ENCODE peak calls at places on chromosomes 5 and 9, in eight cellular contexts. J is CD4-positive, CD25-positive, alpha-beta regulatory T cell; X is transverse colon; U is tibial artery; Z is colonic mucosa; I is hepatocyte; O is pancreas; P is stomach. D is an unnamed sample. For H3K4me1, the result is how much of the 10 kb centered on the place peaks cover.

GRCh38 chr5:88787856-88788255 is 95.1 kb downstream of the MEF2C start:
- DNase-seq in J (no peak), X (no peak), U (no peak), Z (no peak), I (no peak), O (no peak), P (no peak), D (no peak)

GRCh38 chr9:108562176-108562575 is 293.6 kb downstream of the ACTL7B start:
- DNase-seq in J (no peak), X (no peak), U (no peak), Z (no peak), I (no peak), O (no peak), P (no peak), D (no peak)

GRCh38 chr5:150148408-150148927 is 7.2 kb downstream of the PDGFRB start:
- DNase-seq in J (no peak), X (no peak), U (peak), Z (no peak), I (no peak), O (no peak), P (no peak), D (no peak)

GRCh38 chr5:81760521-81760920 is 9.6 kb upstream of the SSBP2 start:
- DNase-seq in J (no peak), X (no peak), U (no peak), Z (no peak), I (no peak), O (no peak), P (no peak), D (no peak)

GRCh38 chr9:107337676-107338590 is 54.9 kb downstream of the RAD23B start:
- DNase-seq in J (no peak), X (no peak), U (no peak), Z (no peak), I (no peak), O (no peak), P (no peak), D (peak)

GRCh38 chr5:173237821-173238220 is 2.8 kb upstream of the NKX2-5 start:
- DNase-seq in J (no peak), X (no peak), U (no peak), Z (no peak), I (no peak), O (no peak), P (no peak), D (no peak)

GRCh38 chr9:36976371-36977030 is 57.6 kb downstream of the PAX5 start:
- DNase-seq in J (no peak), X (no peak), U (no peak), Z (no peak), I (no peak), O (no peak), P (no peak), D (no peak)

GRCh38 chr5:156871212-156871611 is 21.1 kb downstream of the PPP1R2B start:
- DNase-seq in J (no peak), X (no peak), U (no peak), Z (no peak), I (no peak), O (no peak), P (no peak), D (no peak)

GRCh38 chr5:128579111-128579510 is 41.1 kb upstream of the FBN2 start:
- DNase-seq in J (no peak), X (no peak), U (no peak), Z (no peak), I (no peak), O (no peak), P (no peak), D (no peak)

GRCh38 chr9:19513671-19514275 is 105.0 kb downstream of the ACER2 start:
- DNase-seq in J (no peak), X (no peak), U (no peak), Z (no peak), I (no peak), O (no peak), P (no peak), D (no peak)

GRCh38 chr9:134442486-134443168 is 116.4 kb downstream of the RXRA start:
- DNase-seq in J (no peak), X (no peak), U (no peak), Z (no peak), I (no peak), O (peak), P (no peak), D (no peak)
- H3K4me1 ChIP-seq in J (under half), X (under half), U (under half), Z (under half), I (under half), O (under half), P (under half), D (under half)

GRCh38 chr9:91899611-91900010 is 50.4 kb downstream of the ROR2 start:
- DNase-seq in J (no peak), X (no peak), U (no peak), Z (no peak), I (no peak), O (no peak), P (no peak), D (no peak)
- H3K4me1 ChIP-seq in J (under half), X (half or more), U (under half), Z (under half), I (half or more), O (half or more), P (half or more), D (half or more)

DNA sequence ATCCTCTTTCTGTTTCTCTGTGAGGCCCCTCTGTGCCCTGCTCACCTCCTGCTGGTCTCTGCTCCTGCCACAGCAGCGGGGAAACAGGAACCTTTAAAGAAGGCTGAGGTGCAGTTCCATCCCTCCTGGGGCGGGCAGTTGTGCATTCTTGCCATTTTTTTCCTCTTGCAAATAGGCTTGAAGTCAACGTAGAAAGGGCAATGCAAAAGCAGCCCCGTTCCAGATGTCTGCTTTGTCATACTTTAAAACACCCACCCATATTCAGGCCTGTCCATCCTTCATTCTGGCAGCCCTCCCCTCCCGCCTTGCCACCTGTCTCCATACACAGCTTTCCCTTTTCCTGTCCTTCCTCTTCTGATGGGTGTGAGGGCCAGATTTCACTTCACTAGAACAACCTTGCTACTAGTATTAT is 65.4 kb upstream of the KLF9 start:
- DNase-seq in J (no peak), X (peak), U (peak), Z (peak), I (peak), O (peak), P (peak), D (no peak)
- H3K4me1 ChIP-seq in J (under half), X (half or more), U (half or more), Z (under half), I (under half), O (half or more), P (half or more), D (under half)

DNA sequence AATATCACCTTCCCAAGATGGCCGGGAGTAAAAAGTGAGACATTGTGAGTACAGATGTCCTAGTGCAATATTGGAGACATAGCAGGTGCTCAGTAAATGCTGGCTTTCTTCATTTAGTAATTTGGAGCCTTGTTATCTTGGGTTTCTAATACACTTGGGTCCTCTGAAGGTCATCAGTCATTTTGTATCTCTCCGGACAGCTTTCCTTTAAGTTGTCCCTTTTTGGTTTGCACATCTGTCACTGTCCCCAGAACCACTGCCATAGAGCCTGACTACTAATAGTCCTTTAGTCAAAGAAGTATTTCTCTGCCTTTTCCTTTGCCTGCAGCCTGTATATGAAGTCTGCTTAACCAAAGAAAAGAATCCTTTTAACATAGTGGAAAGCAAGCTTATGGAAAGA is 7.8 kb upstream of the ANGPTL2 start:
- DNase-seq in J (no peak), X (no peak), U (no peak), Z (no peak), I (no peak), O (no peak), P (no peak), D (no peak)
- H3K4me1 ChIP-seq in J (under half), X (under half), U (under half), Z (under half), I (half or more), O (under half), P (half or more), D (under half)

GRCh38 chr9:134272302-134273023 is 53.8 kb upstream of the RXRA start:
- DNase-seq in J (no peak), X (no peak), U (no peak), Z (no peak), I (no peak), O (no peak), P (no peak), D (no peak)
- H3K4me1 ChIP-seq in J (under half), X (under half), U (under half), Z (under half), I (under half), O (under half), P (under half), D (under half)

DNA sequence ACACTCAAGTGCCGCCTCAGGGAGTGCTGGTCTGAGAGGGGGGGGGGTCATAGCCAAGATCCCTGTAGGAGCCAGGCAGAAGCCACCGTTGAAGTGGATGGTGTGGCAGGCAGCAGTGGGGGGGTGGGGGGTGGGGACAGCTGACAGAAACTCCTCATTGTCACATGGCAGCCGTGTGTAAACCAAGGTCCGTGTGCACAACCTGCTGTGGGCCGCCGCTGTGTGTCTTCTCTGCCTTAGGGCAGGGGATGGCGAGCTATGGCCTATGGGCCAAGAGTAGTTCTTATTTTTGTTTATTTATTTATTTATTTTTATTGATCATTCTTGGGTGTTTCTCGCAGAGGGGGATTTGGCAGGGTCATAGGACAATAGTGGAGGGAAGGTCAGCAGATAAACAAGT is 13.4 kb downstream of the SQSTM1 start:
- DNase-seq in J (no peak), X (no peak), U (no peak), Z (no peak), I (no peak), O (no peak), P (no peak), D (no peak)
- H3K4me1 ChIP-seq in J (under half), X (under half), U (under half), Z (under half), I (under half), O (under half), P (under half), D (under half)

GRCh38 chr9:651372-651771 is 190.1 kb upstream of the DMRT1 start:
- DNase-seq in J (no peak), X (no peak), U (no peak), Z (no peak), I (no peak), O (no peak), P (no peak), D (no peak)
- H3K4me1 ChIP-seq in J (under half), X (under half), U (under half), Z (under half), I (under half), O (under half), P (under half), D (under half)

DNA sequence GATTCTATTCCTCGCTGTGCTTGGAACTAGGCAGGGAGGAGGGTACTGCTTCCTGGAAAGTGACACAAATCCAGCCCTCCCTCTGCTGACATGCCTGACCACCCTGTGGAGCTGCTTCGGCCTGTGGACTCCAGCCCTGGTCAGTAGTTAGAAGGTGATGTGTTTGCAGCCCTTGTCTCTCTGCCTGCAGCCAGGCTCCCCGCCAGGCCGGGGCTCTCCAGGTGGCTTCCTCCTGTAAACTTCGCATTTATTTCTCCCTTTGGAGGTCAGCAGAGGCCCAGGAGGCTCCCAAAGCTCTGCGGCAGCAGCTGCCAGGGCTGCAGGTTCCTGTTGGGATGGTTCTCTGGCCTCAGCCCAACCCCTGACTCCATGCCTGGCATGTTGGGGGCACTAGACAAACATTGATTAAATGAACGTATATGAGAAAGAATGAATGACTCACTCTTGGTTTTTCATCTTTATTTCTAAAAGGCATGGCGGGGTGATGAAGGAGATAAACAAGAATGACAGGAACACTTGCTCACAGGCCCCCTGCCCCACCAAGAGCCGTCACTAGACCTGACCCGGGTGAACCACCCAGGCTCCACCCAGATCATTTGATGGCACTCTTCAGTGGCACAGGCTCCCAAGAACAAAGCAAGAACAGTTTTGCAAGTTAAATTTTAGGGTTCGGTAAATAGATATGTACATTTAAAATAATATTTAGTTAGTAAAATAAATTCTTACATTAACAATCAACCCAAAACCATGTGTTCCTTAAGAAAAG is 8.4 kb upstream of the IRX2 start:
- DNase-seq in J (no peak), X (no peak), U (no peak), Z (no peak), I (no peak), O (no peak), P (no peak), D (no peak)
- H3K4me1 ChIP-seq in J (under half), X (under half), U (under half), Z (under half), I (under half), O (under half), P (under half), D (under half)

DNA sequence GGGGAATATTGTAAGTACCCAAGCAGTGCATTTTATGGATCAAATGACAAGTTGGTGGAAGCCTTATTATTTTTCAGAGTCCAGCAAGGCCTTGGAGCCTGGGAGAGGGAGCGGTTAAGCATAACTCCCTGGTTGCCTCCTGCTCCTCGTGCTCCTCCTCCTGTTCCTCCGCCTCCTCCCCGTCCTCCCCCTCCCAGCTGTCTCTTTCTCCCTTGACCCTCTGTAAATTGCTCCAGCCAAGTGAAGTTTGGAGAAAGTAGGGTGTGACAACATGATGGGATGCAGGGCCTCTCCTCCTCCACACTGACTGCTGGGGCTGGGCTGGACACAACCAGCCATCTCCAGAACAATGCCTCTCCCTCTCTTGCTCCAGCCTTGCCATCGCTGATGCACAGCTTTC is 586.9 kb downstream of the CCDC171 start:
- DNase-seq in J (no peak), X (no peak), U (no peak), Z (no peak), I (no peak), O (no peak), P (no peak), D (no peak)
- H3K4me1 ChIP-seq in J (under half), X (under half), U (under half), Z (under half), I (under half), O (under half), P (under half), D (under half)

D was measured in adrenal gland.